ENCODE peak calls at places on chromosomes 13 and 19, in seven cellular contexts. Z is Panc1; N is heart right ventricle; L is right lobe of liver; G is pancreas; B is aorta; E is CD4-positive, alpha-beta T cell. V is an unnamed sample.

GRCh38 chr13:87680298-87680697 is 9.1 kb downstream of the SLITRK5 start:
- DNase-seq in Z (no peak), N (no peak), L (no peak), G (no peak), B (no peak), E (no peak), V (no peak)

GRCh38 chr13:101512650-101513049 is 60.2 kb downstream of the ITGBL1 start:
- DNase-seq in Z (no peak), N (no peak), L (no peak), G (no peak), B (no peak), E (no peak), V (no peak)

GRCh38 chr13:98445340-98446233 is 131.3 kb downstream of the STK24 start:
- DNase-seq in Z (no peak), N (peak), L (peak), G (peak), B (peak), E (peak), V (no peak)

GRCh38 chr19:27833031-27833430 is 1379.9 kb downstream of the UQCRFS1 start:
- DNase-seq in Z (no peak), N (no peak), L (no peak), G (no peak), B (no peak), E (no peak), V (no peak)

GRCh38 chr19:29781582-29782580 is 29.9 kb upstream of the CCNE1 start:
- DNase-seq in Z (no peak), N (no peak), L (no peak), G (no peak), B (no peak), E (no peak), V (no peak)

GRCh38 chr19:18776288-18776594 is 14.9 kb downstream of the COMP start:
- DNase-seq in Z (no peak), N (no peak), L (no peak), G (no peak), B (no peak), E (no peak), V (no peak)

GRCh38 chr13:90412980-90413379 is 934.5 kb upstream of the MIR17HG start:
- DNase-seq in Z (no peak), N (no peak), L (no peak), G (no peak), B (no peak), E (no peak), V (no peak)

GRCh38 chr13:33355470-33355869 is 69.9 kb upstream of the STARD13 start:
- DNase-seq in Z (no peak), N (no peak), L (no peak), G (no peak), B (no peak), E (no peak), V (peak)

GRCh38 chr13:41827507-41828213 is 133.2 kb downstream of the VWA8 start:
- DNase-seq in Z (peak), N (no peak), L (no peak), G (no peak), B (no peak), E (no peak), V (no peak)

GRCh38 chr13:85363504-85363903 is 435.7 kb downstream of the SLITRK6 start:
- DNase-seq in Z (no peak), N (no peak), L (no peak), G (no peak), B (no peak), E (no peak), V (no peak)

GRCh38 chr19:46634656-46635218 is 1.3 kb downstream of the GNG8 start:
- DNase-seq in Z (no peak), N (no peak), L (no peak), G (no peak), B (no peak), E (no peak), V (no peak)

GRCh38 chr13:54536112-54536511 is 1507.5 kb downstream of the OLFM4 start:
- DNase-seq in Z (no peak), N (no peak), L (no peak), G (no peak), B (no peak), E (no peak), V (no peak)

GRCh38 chr13:79741006-79741405 is 260.1 kb downstream of the NDFIP2 start:
- DNase-seq in Z (no peak), N (no peak), L (no peak), G (no peak), B (no peak), E (no peak), V (no peak)

GRCh38 chr13:45828253-45828968 is 23.1 kb downstream of the SIAH3 start:
- DNase-seq in Z (no peak), N (no peak), L (no peak), G (no peak), B (no peak), E (no peak), V (no peak)

GRCh38 chr19:46970815-46971214 is 48.8 kb upstream of the NPAS1 start:
- DNase-seq in Z (peak), N (peak), L (no peak), G (no peak), B (peak), E (no peak), V (no peak)

GRCh38 chr19:42478765-42479307 is 36.1 kb upstream of the CXCL17 start:
- DNase-seq in Z (no peak), N (no peak), L (no peak), G (no peak), B (no peak), E (no peak), V (no peak)

GRCh38 chr19:42477117-42477516 is 34.4 kb upstream of the CXCL17 start:
- DNase-seq in Z (no peak), N (no peak), L (no peak), G (no peak), B (no peak), E (no peak), V (no peak)

GRCh38 chr19:42477933-42478332 is 35.2 kb upstream of the CXCL17 start:
- DNase-seq in Z (no peak), N (no peak), L (no peak), G (no peak), B (no peak), E (no peak), V (no peak)

GRCh38 chr19:42479736-42480135 is 37.0 kb upstream of the CXCL17 start:
- DNase-seq in Z (no peak), N (no peak), L (no peak), G (no peak), B (no peak), E (no peak), V (no peak)

DNA sequence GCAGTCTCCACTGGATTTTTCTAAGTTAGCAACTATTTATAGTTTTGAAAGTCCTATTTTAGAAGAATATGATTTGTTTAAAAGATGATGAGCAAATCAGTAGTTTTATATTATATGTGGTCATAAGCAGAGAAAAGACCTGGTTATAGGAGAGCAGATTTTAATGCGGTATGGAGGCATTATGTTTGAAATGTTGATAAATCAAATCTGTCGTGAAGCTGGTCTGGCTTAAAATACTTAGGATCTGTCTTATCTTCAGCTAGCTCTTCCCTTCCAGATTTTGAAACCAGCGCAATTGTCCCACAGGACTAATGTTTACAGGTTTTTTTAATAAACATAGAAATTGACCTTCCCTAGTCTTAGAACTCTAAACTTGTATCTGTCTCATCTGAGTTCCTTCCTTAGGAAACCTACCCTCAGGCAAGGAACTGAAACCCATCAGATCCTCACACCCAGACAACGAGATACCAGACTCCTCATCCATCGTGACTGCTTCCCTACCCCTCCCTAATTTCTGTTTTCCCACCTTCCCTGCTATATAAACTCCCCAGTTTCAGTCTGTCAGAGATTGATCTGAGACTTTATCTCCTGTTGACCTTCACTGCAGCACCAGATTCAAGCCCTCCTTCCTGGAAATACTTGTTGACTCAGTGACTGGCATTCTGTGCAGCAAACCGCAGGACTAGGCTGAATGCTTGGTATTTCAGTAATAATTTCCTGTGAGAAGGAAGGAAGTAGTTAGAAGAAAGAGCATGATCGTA is 37.8 kb upstream of the CXCL17 start:
- DNase-seq in Z (no peak), N (no peak), L (no peak), G (no peak), B (no peak), E (peak), V (peak)
- H3K27ac ChIP-seq in Z (no peak), N (peak), L (peak), G (peak), B (no peak), E (no peak), V (no peak)

GRCh38 chr13:51721485-51721884 is 82.5 kb downstream of the DHRS12 start:
- DNase-seq in Z (no peak), N (peak), L (no peak), G (no peak), B (peak), E (no peak), V (no peak)
- H3K27ac ChIP-seq in Z (no peak), N (no peak), L (no peak), G (peak), B (peak), E (no peak), V (no peak)

DNA sequence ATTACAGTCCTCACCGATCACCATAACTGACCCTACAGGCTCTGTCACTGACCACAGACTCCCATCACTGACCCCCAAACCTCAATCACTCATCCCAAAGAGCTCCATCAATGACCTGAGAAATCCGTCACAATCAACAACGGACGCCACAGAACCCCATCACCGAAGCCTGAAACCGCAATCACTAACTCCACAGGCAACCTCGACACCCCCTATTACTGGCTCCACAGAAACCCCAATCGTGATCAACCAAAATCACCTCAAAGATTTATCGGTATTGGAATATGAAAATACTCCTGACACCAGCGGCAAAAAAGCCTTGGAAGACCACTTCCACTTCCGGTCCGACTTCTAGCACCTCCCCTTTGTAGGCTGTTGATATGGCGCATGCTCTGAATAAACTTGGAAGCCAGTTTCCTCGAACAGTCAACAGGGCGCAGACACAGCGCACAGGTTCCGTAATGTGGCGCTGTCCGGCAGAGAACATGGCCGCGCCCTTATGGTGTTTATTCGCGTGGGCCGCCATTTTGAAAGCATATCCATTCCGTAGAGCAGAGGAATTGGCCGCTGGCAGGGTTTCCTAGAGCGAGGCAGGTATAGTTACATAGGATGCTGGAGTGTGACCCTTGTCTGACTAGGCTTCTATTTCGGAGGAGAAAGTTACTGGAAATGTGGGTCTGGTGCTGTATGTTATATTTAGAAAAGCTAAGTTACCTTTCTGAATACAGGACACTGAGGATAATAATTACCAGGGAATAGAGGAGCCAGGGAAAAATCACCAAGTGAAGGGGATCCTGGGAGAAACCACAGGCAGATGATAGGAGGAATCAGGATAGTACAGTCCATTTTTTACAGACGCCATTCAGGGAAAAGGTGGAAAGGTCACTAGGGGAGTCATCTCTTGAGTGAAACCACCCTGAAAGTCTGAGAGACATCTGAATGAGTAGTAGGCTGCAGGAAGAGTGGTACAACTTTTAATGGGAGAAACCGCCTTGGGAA is at the start of gene ZNF585A:
- DNase-seq in Z (peak), N (peak), L (peak), G (peak), B (peak), E (peak), V (peak)
- H3K27ac ChIP-seq in Z (peak), N (peak), L (no peak), G (peak), B (peak), E (peak), V (no peak)

DNA sequence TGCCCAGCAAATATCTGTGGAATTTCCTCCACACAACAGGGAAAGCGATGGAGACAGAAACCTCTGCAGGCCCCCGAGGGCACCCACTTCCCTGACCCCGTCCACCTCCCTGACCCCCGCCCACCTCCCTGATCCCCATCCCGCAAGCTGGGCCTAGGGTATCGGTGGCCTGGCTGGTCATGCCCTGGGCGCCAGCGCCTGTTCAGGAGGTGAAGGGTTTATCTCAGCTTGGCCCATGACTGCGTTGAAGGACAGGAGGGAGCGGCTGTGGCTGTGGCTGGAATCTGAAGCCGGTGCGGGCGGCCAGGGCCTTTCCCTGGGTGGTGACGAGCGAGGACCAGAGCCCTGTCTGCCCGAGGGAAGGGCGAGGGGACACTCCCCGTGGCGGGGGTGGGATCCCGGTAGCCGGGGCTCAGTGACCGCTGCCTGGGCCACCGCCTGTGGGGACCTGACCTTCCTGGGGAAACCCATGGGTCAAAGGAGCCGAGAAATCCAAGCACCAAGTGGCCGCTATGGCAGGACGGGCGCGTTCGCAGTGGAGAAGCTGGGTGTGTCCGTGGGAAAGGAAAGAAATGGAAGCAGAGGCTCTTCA is 20.7 kb downstream of the GAS6 start:
- DNase-seq in Z (no peak), N (no peak), L (no peak), G (no peak), B (peak), E (no peak), V (no peak)
- H3K27ac ChIP-seq in Z (no peak), N (peak), L (no peak), G (no peak), B (no peak), E (no peak), V (no peak)

V was measured in SK-N-MC.